ENCODE peak calls at places on chromosomes 11 and 22, in four cellular contexts. T is right cardiac atrium; Y is activated CD4-positive, CD25-positive, alpha-beta regulatory T cell treated with anti-CD3 and anti-CD28 coated beads, Interleukin-2, amount 50 U/mL, for 24 hours; K is HCT116. I is an unnamed sample.

GRCh38 chr11:19820100-19820499 is 107.5 kb downstream of the NAV2 start:
- ATAC-seq in T (no peak), Y (no peak), K (no peak), I (no peak)

GRCh38 chr11:13054278-13054677 is 45.2 kb downstream of the RASSF10 start:
- ATAC-seq in T (no peak), Y (no peak), K (no peak), I (no peak)

GRCh38 chr11:63764201-63764711 is 4.3 kb downstream of the ZFTA start:
- ATAC-seq in T (no peak), Y (no peak), K (no peak), I (peak)

GRCh38 chr11:6271598-6271997 is 12.0 kb downstream of the CCKBR start:
- ATAC-seq in T (peak), Y (no peak), K (no peak), I (no peak)

GRCh38 chr22:43206515-43207161 is 19.7 kb upstream of the TTLL12 start:
- ATAC-seq in T (no peak), Y (no peak), K (no peak), I (no peak)

GRCh38 chr11:18368236-18368635 is 26.1 kb upstream of the LDHA start:
- ATAC-seq in T (no peak), Y (no peak), K (no peak), I (no peak)

GRCh38 chr11:450809-451451 is 851 bp downstream of the PTDSS2 start:
- ATAC-seq in T (no peak), Y (peak), K (peak), I (peak)

GRCh38 chr11:35035894-35036408 is 103.0 kb upstream of the CD44 start:
- ATAC-seq in T (peak), Y (no peak), K (no peak), I (peak)

GRCh38 chr11:112728716-112729115 is 232.5 kb upstream of the NCAM1 start:
- ATAC-seq in T (no peak), Y (no peak), K (no peak), I (no peak)

GRCh38 chr11:66195867-66196266 is 72.6 kb upstream of the RAB1B start:
- ATAC-seq in T (no peak), Y (no peak), K (no peak), I (no peak)

GRCh38 chr11:927871-928270 is 2.2 kb downstream of the AP2A2 start:
- ATAC-seq in T (no peak), Y (peak), K (no peak), I (no peak)

GRCh38 chr11:15336016-15336415 is 221.3 kb downstream of the INSC start:
- ATAC-seq in T (no peak), Y (no peak), K (no peak), I (no peak)

GRCh38 chr11:77821349-77821851 is 456 bp downstream of the AAMDC start:
- ATAC-seq in T (peak), Y (no peak), K (peak), I (no peak)

GRCh38 chr11:68424101-68424632 is 36.4 kb upstream of the PPP6R3 start:
- ATAC-seq in T (no peak), Y (no peak), K (no peak), I (no peak)

GRCh38 chr11:45021001-45021400 is 70.3 kb upstream of the TP53I11 start:
- ATAC-seq in T (no peak), Y (no peak), K (no peak), I (no peak)

GRCh38 chr22:17009640-17010291 is 1.7 kb upstream of the GAB4 start:
- ATAC-seq in T (no peak), Y (no peak), K (peak), I (no peak)

GRCh38 chr11:34345012-34345804 is 12.6 kb downstream of the ABTB2 start:
- ATAC-seq in T (no peak), Y (no peak), K (peak), I (no peak)

GRCh38 chr22:35766654-35767580 is 49.2 kb downstream of the APOL5 start:
- ATAC-seq in T (peak), Y (no peak), K (no peak), I (no peak)

GRCh38 chr22:24025475-24025874 is 14.4 kb downstream of the CABIN1 start:
- ATAC-seq in T (no peak), Y (no peak), K (no peak), I (no peak)

GRCh38 chr11:74685905-74686304 is 45.3 kb downstream of the CHRDL2 start:
- ATAC-seq in T (no peak), Y (no peak), K (no peak), I (peak)

I was measured in stimulated activated memory B cell treated with anti-CD40 and anti-IgM and Interleukin-4, amounts not matched to agents 10 μg/mL and 1 μg/mL and 100 μg/mL, for 72 hours.